ENCODE peak calls at places on chromosomes 3 and 15, in six cellular contexts. F, I, S, M, W and G are unnamed samples.

GRCh38 chr15:59283717-59284336 is 77.2 kb downstream of the LDHAL6B start:
- DNase-seq in F (peak), I (peak), S (no peak), M (no peak), W (no peak), G (no peak)

GRCh38 chr3:3109407-3110298 is 521 bp downstream of the IL5RA start:
- DNase-seq in F (no peak), I (no peak), S (no peak), M (no peak), W (no peak), G (no peak)

GRCh38 chr3:148992027-148992634 is 791 bp downstream of the GYG1 start:
- DNase-seq in F (peak), I (peak), S (peak), M (no peak), W (no peak), G (peak)

GRCh38 chr3:76997733-76998132 is 42.2 kb upstream of the ROBO2 start:
- DNase-seq in F (no peak), I (no peak), S (no peak), M (no peak), W (no peak), G (no peak)

GRCh38 chr3:139934557-139935070 is 371 bp upstream of the CLSTN2 start:
- DNase-seq in F (no peak), I (peak), S (no peak), M (no peak), W (no peak), G (no peak)

GRCh38 chr3:150255416-150255815 is 152.7 kb upstream of the TSC22D2 start:
- DNase-seq in F (peak), I (no peak), S (no peak), M (no peak), W (no peak), G (no peak)

GRCh38 chr3:194111336-194111735 is 24.6 kb upstream of the HES1 start:
- DNase-seq in F (no peak), I (no peak), S (no peak), M (no peak), W (no peak), G (no peak)

GRCh38 chr15:100521907-100522306 is 6.8 kb downstream of the CERS3 start:
- DNase-seq in F (no peak), I (no peak), S (no peak), M (no peak), W (no peak), G (no peak)

GRCh38 chr15:69525543-69525942 is 72.9 kb downstream of the RPLP1 start:
- DNase-seq in F (no peak), I (no peak), S (no peak), M (no peak), W (peak), G (no peak)

GRCh38 chr15:28132524-28133275 is 33.6 kb upstream of the OCA2 start:
- DNase-seq in F (no peak), I (no peak), S (peak), M (no peak), W (no peak), G (no peak)

GRCh38 chr3:174413057-174413912 is 445.8 kb upstream of the NAALADL2 start:
- DNase-seq in F (no peak), I (no peak), S (no peak), M (no peak), W (no peak), G (no peak)

GRCh38 chr3:16884748-16885587 is at the start of gene PLCL2:
- DNase-seq in F (no peak), I (peak), S (peak), M (no peak), W (peak), G (peak)

GRCh38 chr15:70275461-70276138 is 177.9 kb upstream of the TLE3 start:
- DNase-seq in F (no peak), I (no peak), S (peak), M (no peak), W (no peak), G (no peak)

GRCh38 chr3:42804831-42805821 is 836 bp upstream of the HIGD1A start:
- DNase-seq in F (peak), I (no peak), S (no peak), M (no peak), W (peak), G (no peak)

GRCh38 chr3:161695811-161696210 is 199.2 kb downstream of the OTOL1 start:
- DNase-seq in F (no peak), I (no peak), S (no peak), M (no peak), W (no peak), G (no peak)

GRCh38 chr15:58732620-58733363 is 16.7 kb downstream of the ADAM10 start:
- DNase-seq in F (no peak), I (no peak), S (no peak), M (no peak), W (no peak), G (no peak)

GRCh38 chr3:36784012-36784763 is 19.8 kb upstream of the DCLK3 start:
- DNase-seq in F (no peak), I (no peak), S (no peak), M (no peak), W (no peak), G (no peak)

GRCh38 chr15:31402003-31402402 is 75.4 kb downstream of the KLF13 start:
- DNase-seq in F (no peak), I (no peak), S (no peak), M (no peak), W (no peak), G (no peak)

GRCh38 chr3:119145500-119146167 is at the start of gene TEX55:
- DNase-seq in F (peak), I (peak), S (peak), M (no peak), W (no peak), G (peak)

GRCh38 chr15:77266708-77267387 is 153.1 kb downstream of the PEAK1 start:
- DNase-seq in F (no peak), I (no peak), S (no peak), M (no peak), W (no peak), G (no peak)

GRCh38 chr3:60316121-60316783 is 935.0 kb downstream of the FHIT start:
- DNase-seq in F (no peak), I (no peak), S (no peak), M (no peak), W (no peak), G (no peak)

GRCh38 chr3:133843634-133844033 is 38.0 kb downstream of the SRPRB start:
- DNase-seq in F (no peak), I (no peak), S (no peak), M (no peak), W (peak), G (no peak)

GRCh38 chr3:101495552-101495951 is 17.5 kb downstream of the SENP7 start:
- DNase-seq in F (no peak), I (no peak), S (no peak), M (no peak), W (no peak), G (no peak)

GRCh38 chr15:50764331-50765201 is 940 bp downstream of the SPPL2A start:
- DNase-seq in F (no peak), I (no peak), S (peak), M (peak), W (no peak), G (peak)

DNA sequence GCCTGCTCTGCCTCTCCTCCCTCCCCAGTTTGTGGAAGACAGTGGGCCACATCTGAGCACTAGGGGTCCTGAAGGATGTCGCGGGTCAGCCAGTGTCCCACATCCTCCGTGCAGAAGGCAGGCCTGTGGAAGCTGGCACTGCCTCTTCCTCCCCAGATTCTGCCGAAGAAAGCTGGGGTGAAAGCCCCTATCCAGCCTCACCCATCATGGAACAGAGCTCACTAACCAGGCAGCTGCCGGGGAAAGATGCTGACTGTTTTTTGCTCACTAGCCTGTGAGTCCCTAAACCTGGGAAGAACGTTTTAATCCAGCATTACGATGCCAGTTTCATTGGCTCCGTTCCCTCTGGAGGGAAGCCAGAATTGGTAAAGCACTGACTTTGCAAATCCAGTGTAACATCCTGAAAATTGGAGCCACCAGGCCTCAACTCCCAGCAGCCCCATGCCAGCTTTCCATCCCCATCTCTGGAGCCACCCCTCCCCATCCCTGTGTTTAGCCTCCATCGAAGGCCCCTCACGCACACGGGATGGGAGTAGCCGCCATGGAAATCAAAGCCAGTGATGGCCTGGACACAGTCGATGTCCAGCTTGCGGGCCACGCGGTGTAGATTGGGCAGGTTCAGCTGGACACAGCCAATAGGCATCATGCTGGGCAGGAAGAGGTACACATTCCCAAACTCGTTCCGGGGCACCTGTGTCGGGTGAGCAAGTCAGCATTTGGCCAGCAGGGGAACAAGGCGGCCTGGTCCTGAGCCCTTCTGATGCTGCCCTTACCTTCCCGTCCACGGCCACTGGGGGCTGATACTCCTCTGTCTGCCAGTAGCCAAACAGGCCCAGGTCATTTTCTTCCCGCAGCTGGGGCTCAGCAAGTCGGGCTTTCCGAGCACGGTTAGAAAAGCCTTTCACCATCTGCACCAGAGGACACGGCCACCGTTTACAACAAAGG is 23.5 kb downstream of the TMEM43 start:
- DNase-seq in F (peak), I (no peak), S (no peak), M (no peak), W (no peak), G (no peak)
- TF ChIP-seq CTCF in F (no peak), I (no peak), S (peak), M (no peak), W (no peak), G (no peak)

GRCh38 chr15:34043391-34043790 is 4.4 kb upstream of the AVEN start:
- DNase-seq in F (no peak), I (no peak), S (no peak), M (no peak), W (no peak), G (peak)

GRCh38 chr15:34038023-34038403 is 991 bp downstream of the AVEN start:
- DNase-seq in F (no peak), I (no peak), S (peak), M (no peak), W (no peak), G (no peak)

GRCh38 chr15:34038404-34039179 is 412 bp downstream of the AVEN start:
- DNase-seq in F (peak), I (peak), S (peak), M (no peak), W (peak), G (peak)

GRCh38 chr15:34039180-34039486 is at the start of gene AVEN:
- DNase-seq in F (no peak), I (no peak), S (no peak), M (no peak), W (no peak), G (no peak)

DNA sequence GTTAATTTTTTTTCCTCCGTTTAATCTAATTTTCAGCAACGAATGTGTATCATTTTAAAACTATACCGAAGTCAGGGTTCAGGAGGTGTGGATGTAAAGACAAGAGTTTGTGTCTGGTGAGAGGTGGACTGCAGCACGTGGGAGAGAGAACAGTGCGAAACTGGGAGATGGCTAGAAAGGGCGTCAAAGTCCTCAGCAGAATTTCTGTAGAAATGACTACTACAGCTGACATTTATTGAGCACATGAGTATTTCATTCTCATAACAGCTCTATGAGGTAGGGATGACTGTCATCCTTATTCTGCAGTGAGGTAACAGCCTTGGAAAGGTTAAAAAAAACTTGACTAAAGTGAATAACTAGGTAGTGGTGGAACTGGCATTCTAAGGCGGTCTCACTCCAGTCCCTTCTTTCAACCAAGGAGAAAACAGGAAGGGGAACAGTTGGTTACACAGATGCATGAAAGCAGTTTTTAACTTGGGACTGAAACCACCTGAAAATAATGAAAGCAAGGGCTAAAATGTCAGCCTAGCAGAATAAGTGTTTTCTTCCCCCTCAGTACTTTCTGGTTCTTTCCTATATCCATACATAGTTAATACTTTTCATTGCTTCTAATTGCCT is 611 bp upstream of the AVEN start:
- DNase-seq in F (no peak), I (no peak), S (peak), M (peak), W (no peak), G (peak)
- TF ChIP-seq MYC in F (no peak), I (no peak), S (no peak), M (no peak), W (no peak), G (peak)

DNA sequence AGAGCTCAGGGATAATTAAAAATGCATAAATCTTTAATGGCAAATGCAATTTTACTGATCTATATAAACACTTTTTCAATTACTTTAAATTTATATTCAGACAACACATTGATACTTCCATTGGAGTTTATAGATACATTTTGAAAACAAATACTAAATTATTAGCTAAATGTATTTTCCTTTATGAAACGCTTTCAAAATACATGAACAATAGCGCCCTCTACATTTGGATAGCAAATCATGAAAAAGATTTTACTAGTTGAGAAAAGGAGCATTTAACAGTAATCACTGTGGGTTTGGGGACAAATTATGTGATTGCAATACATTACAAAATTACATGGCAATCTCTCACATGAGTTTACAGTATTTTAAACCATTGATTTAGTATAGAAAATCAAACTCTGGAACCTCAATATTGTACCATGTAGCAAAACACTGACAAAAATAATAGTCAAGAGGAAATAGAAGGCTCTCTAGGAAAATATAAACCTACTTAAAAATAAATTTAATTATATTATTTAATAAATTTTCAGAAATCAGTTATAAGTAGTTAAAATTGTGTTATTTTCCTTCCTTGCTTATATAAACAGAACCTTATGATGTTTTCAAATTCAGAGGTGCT is 207.9 kb downstream of the ZIC1 start:
- DNase-seq in F (peak), I (no peak), S (peak), M (no peak), W (no peak), G (peak)
- TF ChIP-seq CTCF in F (peak), I (peak), S (peak), M (peak), W (no peak), G (no peak)

GRCh38 chr15:91222052-91222451 is 122.0 kb downstream of the SV2B start:
- DNase-seq in F (no peak), I (no peak), S (no peak), M (no peak), W (no peak), G (no peak)

GRCh38 chr15:91224750-91225380 is 124.8 kb downstream of the SV2B start:
- DNase-seq in F (peak), I (peak), S (peak), M (peak), W (peak), G (peak)

GRCh38 chr15:91227062-91227461 is 127.0 kb downstream of the SV2B start:
- DNase-seq in F (no peak), I (no peak), S (no peak), M (no peak), W (no peak), G (no peak)

GRCh38 chr15:91225728-91226127 is 125.7 kb downstream of the SV2B start:
- DNase-seq in F (no peak), I (no peak), S (no peak), M (no peak), W (no peak), G (no peak)

GRCh38 chr15:91223902-91224301 is 123.8 kb downstream of the SV2B start:
- DNase-seq in F (no peak), I (no peak), S (no peak), M (no peak), W (no peak), G (no peak)
- TF ChIP-seq MYC in F (no peak), I (no peak), S (no peak), M (no peak), W (no peak), G (no peak)

GRCh38 chr3:129352045-129352444 is 73.4 kb downstream of the HMCES start:
- DNase-seq in F (no peak), I (peak), S (no peak), M (no peak), W (peak), G (no peak)
- TF ChIP-seq CTCF in F (peak), I (no peak), S (no peak), M (no peak), W (peak), G (peak)

GRCh38 chr3:55427739-55428138 is 59.4 kb downstream of the WNT5A start:
- DNase-seq in F (no peak), I (no peak), S (no peak), M (no peak), W (no peak), G (no peak)

GRCh38 chr3:55423888-55424287 is 63.2 kb downstream of the WNT5A start:
- DNase-seq in F (no peak), I (no peak), S (no peak), M (no peak), W (no peak), G (no peak)

GRCh38 chr3:55431041-55431440 is 56.1 kb downstream of the WNT5A start:
- DNase-seq in F (no peak), I (no peak), S (no peak), M (no peak), W (no peak), G (no peak)

DNA sequence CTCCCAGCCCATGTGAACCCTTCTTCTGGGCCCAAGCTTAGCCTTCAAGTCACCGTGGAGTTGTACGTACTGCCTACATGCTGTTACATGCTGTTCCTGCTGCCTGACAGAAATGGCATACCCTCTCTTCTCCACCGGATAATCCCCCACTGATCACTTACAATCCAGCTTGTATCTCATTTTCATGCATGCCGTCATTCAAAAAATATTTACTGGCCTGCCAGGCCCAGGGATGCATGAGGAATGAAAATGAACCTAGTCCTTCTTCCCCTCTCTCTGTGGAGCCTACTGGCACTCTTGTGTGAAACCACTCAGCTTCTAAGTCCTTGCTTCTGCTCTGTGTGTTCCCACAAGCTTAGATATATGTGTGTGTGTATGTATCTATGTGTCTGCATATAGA is 60.6 kb downstream of the WNT5A start:
- DNase-seq in F (no peak), I (no peak), S (no peak), M (no peak), W (no peak), G (no peak)
- TF ChIP-seq MYC in F (no peak), I (no peak), S (no peak), M (no peak), W (no peak), G (no peak)

GRCh38 chr3:11507719-11508118 is 136.0 kb downstream of the VGLL4 start:
- DNase-seq in F (no peak), I (no peak), S (no peak), M (no peak), W (peak), G (peak)
- TF ChIP-seq CTCF in F (no peak), I (no peak), S (no peak), M (no peak), W (no peak), G (no peak)

GRCh38 chr15:39472661-39473657 is 107.9 kb upstream of the THBS1 start:
- DNase-seq in F (no peak), I (no peak), S (no peak), M (no peak), W (no peak), G (no peak)

GRCh38 chr15:39468341-39468740 is 112.5 kb upstream of the THBS1 start:
- DNase-seq in F (no peak), I (no peak), S (peak), M (no peak), W (no peak), G (peak)

GRCh38 chr15:39468828-39469227 is 112.1 kb upstream of the THBS1 start:
- DNase-seq in F (no peak), I (no peak), S (no peak), M (no peak), W (no peak), G (peak)

GRCh38 chr15:39474657-39475056 is 106.2 kb upstream of the THBS1 start:
- DNase-seq in F (no peak), I (no peak), S (peak), M (no peak), W (no peak), G (no peak)

DNA sequence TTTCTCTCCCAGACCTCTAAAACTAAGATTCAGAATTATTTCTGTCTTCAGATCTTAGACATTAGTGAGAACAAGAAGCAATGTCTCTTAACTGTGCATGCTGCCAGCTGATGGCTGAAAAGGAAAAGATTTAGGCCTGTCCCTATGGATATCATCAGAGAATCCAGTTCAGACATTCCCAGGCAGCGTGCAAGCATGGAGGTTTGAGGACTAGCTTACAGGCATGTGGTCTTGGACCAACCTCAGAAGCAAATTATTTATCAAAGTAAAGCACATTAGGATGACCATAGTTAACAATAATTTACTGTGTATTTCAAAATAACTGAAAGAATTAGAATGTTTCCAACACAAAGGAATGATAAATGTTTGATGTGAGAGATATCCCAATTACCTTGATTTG is 109.1 kb upstream of the THBS1 start:
- DNase-seq in F (no peak), I (no peak), S (no peak), M (no peak), W (no peak), G (no peak)
- TF ChIP-seq MYC in F (no peak), I (no peak), S (no peak), M (no peak), W (no peak), G (no peak)

GRCh38 chr15:63244399-63244798 is 33.0 kb upstream of the APH1B start:
- DNase-seq in F (no peak), I (no peak), S (peak), M (no peak), W (no peak), G (no peak)
- TF ChIP-seq CTCF in F (no peak), I (no peak), S (no peak), M (no peak), W (no peak), G (no peak)